ENCODE peak calls at places on chromosomes 1 and 21, in nine cellular contexts. Y, C, D, F, O, E, X, A and B are unnamed samples.

GRCh38 chr1:174872615-174873058 is 127.1 kb upstream of the CACYBP start:
- DNase-seq in Y (no peak), C (no peak), D (no peak), F (no peak), O (no peak), E (no peak), X (no peak), A (no peak), B (no peak)

GRCh38 chr1:96538883-96539282 is 182.7 kb upstream of the PTBP2 start:
- DNase-seq in Y (no peak), C (no peak), D (no peak), F (peak), O (no peak), E (no peak), X (no peak), A (no peak), B (no peak)

GRCh38 chr1:45348966-45349677 is 8.9 kb upstream of the MUTYH start:
- DNase-seq in Y (no peak), C (no peak), D (no peak), F (no peak), O (no peak), E (no peak), X (no peak), A (no peak), B (no peak)

GRCh38 chr1:217917277-217917887 is 286.2 kb downstream of the SPATA17 start:
- DNase-seq in Y (no peak), C (no peak), D (no peak), F (no peak), O (no peak), E (no peak), X (no peak), A (no peak), B (no peak)

GRCh38 chr1:60697204-60697994 is 385.0 kb upstream of the NFIA start:
- DNase-seq in Y (no peak), C (no peak), D (no peak), F (no peak), O (no peak), E (no peak), X (no peak), A (no peak), B (no peak)

GRCh38 chr21:33685613-33686197 is 43.4 kb downstream of the ITSN1 start:
- DNase-seq in Y (no peak), C (no peak), D (no peak), F (no peak), O (no peak), E (no peak), X (no peak), A (no peak), B (no peak)

GRCh38 chr1:51627672-51628071 is 10.8 kb downstream of the OSBPL9 start:
- DNase-seq in Y (no peak), C (peak), D (no peak), F (no peak), O (no peak), E (no peak), X (no peak), A (no peak), B (no peak)

GRCh38 chr1:54397090-54397591 is 9.1 kb downstream of the SSBP3 start:
- DNase-seq in Y (no peak), C (no peak), D (no peak), F (no peak), O (no peak), E (no peak), X (no peak), A (no peak), B (no peak)

GRCh38 chr1:63773496-63773814 is 362 bp upstream of the ROR1 start:
- DNase-seq in Y (no peak), C (no peak), D (no peak), F (no peak), O (no peak), E (no peak), X (no peak), A (no peak), B (no peak)

GRCh38 chr21:36422279-36423098 is 37.3 kb downstream of the CHAF1B start:
- DNase-seq in Y (no peak), C (peak), D (peak), F (peak), O (no peak), E (peak), X (no peak), A (peak), B (no peak)

GRCh38 chr1:178076607-178077006 is 17.3 kb upstream of the RASAL2 start:
- DNase-seq in Y (no peak), C (no peak), D (no peak), F (no peak), O (no peak), E (no peak), X (no peak), A (no peak), B (no peak)

GRCh38 chr1:29258974-29259801 is 22.9 kb downstream of the PTPRU start:
- DNase-seq in Y (no peak), C (no peak), D (peak), F (no peak), O (no peak), E (no peak), X (no peak), A (no peak), B (no peak)

GRCh38 chr1:92877792-92878191 is 46.0 kb downstream of the RPL5 start:
- DNase-seq in Y (no peak), C (peak), D (no peak), F (no peak), O (no peak), E (no peak), X (no peak), A (no peak), B (no peak)

GRCh38 chr1:35768350-35769187 is 1.2 kb downstream of the CLSPN start:
- DNase-seq in Y (no peak), C (peak), D (no peak), F (no peak), O (no peak), E (no peak), X (no peak), A (no peak), B (no peak)

GRCh38 chr1:19347538-19348177 is 35.5 kb downstream of the SLC66A1 start:
- DNase-seq in Y (no peak), C (no peak), D (no peak), F (no peak), O (no peak), E (no peak), X (no peak), A (no peak), B (no peak)

GRCh38 chr1:87089070-87089736 is 174.8 kb downstream of the HS2ST1 start:
- DNase-seq in Y (no peak), C (no peak), D (no peak), F (no peak), O (no peak), E (no peak), X (no peak), A (no peak), B (no peak)

GRCh38 chr1:167934407-167935251 is 1.9 kb upstream of the DCAF6 start:
- DNase-seq in Y (no peak), C (no peak), D (no peak), F (no peak), O (no peak), E (no peak), X (no peak), A (no peak), B (no peak)